ENCODE peak calls at places on chromosomes 7 and 10, in ten cellular contexts. T is pancreas, A is OCI-LY7, K is breast epithelium, Z is RWPE2, D is nephron progenitor cell, W is lower leg skin, B is IMR-90, U is keratinocyte, L is MM.1S. F is an unnamed sample.

GRCh38 chr7:13047061-13047460 is 359.6 kb downstream of the ARL4A start:
- DNase-seq in A (no peak), U (no peak), K (no peak), B (no peak), L (no peak), D (no peak), Z (no peak), T (no peak), W (no peak), F (no peak)

GRCh38 chr7:41198502-41198901 is 504.4 kb downstream of the INHBA start:
- DNase-seq in K (no peak), L (no peak), W (no peak), A (no peak), D (no peak), U (no peak), B (no peak), Z (no peak), T (no peak), F (no peak)

GRCh38 chr7:94335586-94335985 is 59.1 kb upstream of the COL1A2 start:
- DNase-seq in W (no peak), L (no peak), D (no peak), U (peak), T (no peak), B (peak), A (no peak), K (no peak), Z (no peak), F (no peak)

GRCh38 chr10:25059990-25060389 is 43.6 kb downstream of the THNSL1 start:
- DNase-seq in K (no peak), Z (peak), W (peak), B (peak), L (no peak), D (no peak), T (peak), U (peak), A (no peak), F (no peak)

GRCh38 chr10:119542357-119542989 is at the start of gene RGS10:
- DNase-seq in A (peak), K (no peak), B (peak), U (peak), L (peak), D (peak), W (peak), T (peak), Z (peak), F (no peak)

GRCh38 chr7:106285801-106286492 is 1.2 kb upstream of the NAMPT start:
- DNase-seq in Z (no peak), A (peak), K (no peak), L (peak), T (no peak), U (no peak), W (no peak), D (no peak), B (peak), F (no peak)

GRCh38 chr7:112510032-112510742 is 29.4 kb downstream of the LSMEM1 start:
- DNase-seq in T (no peak), Z (no peak), D (no peak), K (no peak), A (no peak), B (peak), L (no peak), W (no peak), U (no peak), F (no peak)

GRCh38 chr10:45380903-45381610 is 7.0 kb downstream of the ALOX5 start:
- DNase-seq in U (no peak), Z (no peak), A (no peak), K (no peak), B (no peak), T (peak), W (no peak), L (no peak), D (no peak), F (no peak)

GRCh38 chr10:74585231-74586087 is 240.9 kb upstream of the KAT6B start:
- DNase-seq in D (peak), A (peak), Z (no peak), L (peak), T (no peak), U (no peak), K (no peak), B (peak), W (no peak), F (no peak)

GRCh38 chr7:111098011-111098925 is 7.3 kb downstream of the LRRN3 start:
- DNase-seq in T (no peak), D (peak), Z (no peak), U (no peak), L (peak), A (no peak), B (peak), K (no peak), W (no peak), F (no peak)
- TF ChIP-seq CTCF in T (no peak), D (peak), Z (peak), U (peak), L (peak), A (peak), B (peak), K (peak), W (no peak), F (peak)

DNA sequence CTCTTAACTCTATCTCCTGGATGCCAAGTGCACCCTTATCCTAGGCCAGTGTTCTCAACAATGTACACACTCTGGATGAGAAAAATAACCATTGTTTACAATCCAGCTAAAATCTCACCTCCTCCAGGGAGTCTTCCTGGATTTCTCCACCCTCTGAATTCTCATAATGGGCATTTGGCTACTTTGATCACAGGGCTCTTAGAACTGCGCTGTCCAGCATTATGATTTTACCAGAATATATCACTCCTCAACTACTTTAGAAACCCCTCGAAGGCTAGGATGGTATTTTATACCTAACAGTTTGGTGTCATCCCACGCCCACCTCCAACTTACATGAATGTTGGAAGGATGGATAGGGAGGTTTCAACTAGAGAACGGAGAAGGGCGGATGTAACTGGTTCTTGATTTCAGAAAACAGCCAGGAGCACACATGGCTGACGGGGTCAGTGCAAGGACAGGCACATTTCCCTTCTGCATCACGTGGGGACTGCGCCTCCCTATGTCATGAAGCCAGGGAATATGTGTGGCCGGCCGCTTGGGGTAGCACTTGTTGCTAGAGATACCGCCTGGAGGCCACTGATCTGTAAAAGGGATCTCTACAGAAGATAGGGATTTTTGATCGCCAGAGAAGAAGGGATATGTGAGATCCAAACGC is 1.2 kb upstream of the ATP6V0E2 start:
- DNase-seq in U (peak), T (peak), W (peak), Z (peak), L (no peak), K (peak), D (peak), A (peak), B (peak), F (no peak)
- TF ChIP-seq CTCF in U (no peak), T (no peak), W (no peak), Z (peak), L (no peak), K (peak), D (no peak), A (peak), B (peak), F (no peak)

GRCh38 chr7:50227623-50228618 is 76.6 kb upstream of the IKZF1 start:
- DNase-seq in Z (no peak), D (no peak), W (no peak), U (no peak), K (no peak), L (no peak), A (no peak), T (no peak), B (no peak), F (no peak)

GRCh38 chr7:50226139-50226538 is 78.4 kb upstream of the IKZF1 start:
- DNase-seq in A (no peak), D (no peak), U (no peak), Z (no peak), B (no peak), L (no peak), W (no peak), T (no peak), K (no peak), F (no peak)

GRCh38 chr7:50226669-50227068 is 77.8 kb upstream of the IKZF1 start:
- DNase-seq in U (no peak), D (no peak), Z (no peak), L (no peak), W (no peak), K (no peak), T (no peak), A (no peak), B (no peak), F (no peak)

DNA sequence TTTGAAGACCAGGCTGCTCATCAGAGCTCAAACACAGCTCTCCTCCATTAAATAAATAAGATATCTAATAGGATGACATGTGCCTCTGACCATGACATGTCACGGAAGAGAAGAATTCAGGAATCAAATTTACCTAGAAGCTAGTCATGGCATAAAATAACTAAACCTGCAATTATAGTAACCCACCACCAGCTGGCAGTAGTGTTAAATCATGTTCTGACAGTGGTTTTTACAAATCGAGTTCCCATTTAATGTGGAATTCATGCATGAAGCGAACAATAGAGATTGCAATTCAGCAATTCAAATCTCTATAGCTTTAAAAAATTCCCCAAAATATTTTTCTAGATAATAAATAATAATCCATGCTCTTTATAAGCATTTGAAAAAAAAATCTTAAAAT is 74.6 kb upstream of the IKZF1 start:
- DNase-seq in Z (no peak), L (peak), D (no peak), T (no peak), W (no peak), K (no peak), B (peak), A (peak), U (no peak), F (no peak)
- TF ChIP-seq CTCF in Z (no peak), L (peak), D (peak), T (no peak), W (no peak), K (no peak), B (peak), A (peak), U (peak), F (peak)

GRCh38 chr10:23525406-23525805 is 86.5 kb downstream of the OTUD1 start:
- DNase-seq in L (peak), U (no peak), A (peak), Z (no peak), T (peak), K (no peak), B (peak), W (no peak), D (no peak), F (no peak)
- TF ChIP-seq CTCF in L (peak), U (peak), A (peak), Z (peak), T (no peak), K (peak), B (peak), W (no peak), D (no peak), F (peak)

GRCh38 chr7:101999420-101999819 is 182.0 kb downstream of the CUX1 start:
- DNase-seq in L (no peak), U (no peak), D (no peak), T (no peak), Z (no peak), B (no peak), W (no peak), A (no peak), K (no peak), F (no peak)
- TF ChIP-seq CTCF in L (no peak), U (no peak), D (no peak), T (no peak), Z (no peak), B (no peak), W (no peak), A (no peak), K (no peak), F (no peak)

GRCh38 chr10:72244573-72245038 is 28.5 kb upstream of the ASCC1 start:
- DNase-seq in A (no peak), W (no peak), Z (no peak), K (no peak), B (no peak), U (no peak), D (no peak), L (no peak), T (no peak), F (no peak)

GRCh38 chr10:72241853-72242252 is 25.8 kb upstream of the ASCC1 start:
- DNase-seq in U (no peak), B (no peak), L (no peak), D (no peak), W (no peak), Z (no peak), A (no peak), K (no peak), T (no peak), F (no peak)

GRCh38 chr10:72242675-72243074 is 26.6 kb upstream of the ASCC1 start:
- DNase-seq in L (no peak), K (no peak), T (peak), U (no peak), D (no peak), B (no peak), A (no peak), W (peak), Z (no peak), F (no peak)

GRCh38 chr10:72245949-72246525 is 27.7 kb upstream of the DDIT4 start:
- DNase-seq in L (no peak), D (no peak), W (no peak), Z (no peak), U (no peak), A (no peak), B (no peak), K (no peak), T (no peak), F (no peak)

DNA sequence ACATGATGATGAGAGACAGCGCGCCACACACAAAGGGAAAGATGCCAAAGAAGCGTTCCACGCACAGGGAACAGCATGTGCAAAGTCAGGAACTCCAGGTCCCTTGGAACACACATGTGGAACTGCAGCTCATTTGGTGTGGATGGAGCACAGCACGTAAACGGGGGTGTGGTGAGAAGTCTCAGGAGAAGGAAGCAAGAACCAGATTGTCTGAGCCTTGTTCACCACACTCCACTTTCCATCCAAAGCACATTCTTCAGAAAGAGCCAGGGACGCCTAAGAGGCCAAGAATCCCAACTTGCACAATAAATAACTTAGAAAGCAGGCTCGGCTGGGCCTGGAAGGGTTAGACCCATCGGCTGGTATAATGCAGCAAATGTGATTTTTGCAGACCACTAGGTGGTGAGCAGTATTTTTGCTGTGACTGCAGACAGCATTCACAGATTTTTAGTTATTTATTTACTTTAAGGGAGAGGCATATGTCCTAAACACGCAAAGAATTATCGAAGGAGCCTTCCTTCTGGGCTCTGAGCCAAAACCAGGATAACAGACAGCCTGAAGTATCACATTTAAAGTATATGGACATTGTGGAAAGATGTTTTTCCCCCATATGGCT is 27.9 kb upstream of the ASCC1 start:
- DNase-seq in B (peak), L (no peak), U (no peak), T (no peak), W (peak), A (no peak), D (no peak), K (no peak), Z (no peak), F (no peak)
- TF ChIP-seq CTCF in B (peak), L (peak), U (no peak), T (no peak), W (no peak), A (peak), D (no peak), K (peak), Z (peak), F (peak)

DNA sequence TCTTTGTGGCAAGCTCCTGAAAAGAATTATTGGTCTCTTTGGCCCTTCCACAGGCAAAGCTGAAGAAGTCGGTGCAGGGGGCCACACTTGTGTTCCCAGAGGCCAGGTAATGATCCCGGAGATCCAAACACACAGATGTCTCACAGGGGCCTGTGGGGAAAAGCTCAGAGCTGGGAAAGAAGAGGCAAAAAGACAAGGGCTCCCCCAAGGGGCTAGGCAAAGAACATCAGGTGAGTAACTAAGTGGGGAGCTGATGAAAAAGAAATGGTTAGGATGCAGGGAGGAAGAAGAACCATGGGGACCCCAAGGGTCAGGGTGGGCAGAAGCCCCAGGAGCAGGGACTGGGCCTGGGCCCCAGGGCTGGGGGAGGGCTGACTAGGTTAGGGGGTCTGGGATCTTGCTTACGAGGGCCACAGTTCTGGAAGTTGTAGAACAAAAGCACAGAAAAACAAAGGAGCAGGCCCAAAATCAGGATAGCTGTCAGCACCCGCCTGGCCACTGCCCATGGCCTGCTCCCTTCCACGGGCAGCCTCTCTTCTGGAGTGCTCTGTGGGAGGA is 1.1 kb downstream of the KEL start:
- DNase-seq in Z (no peak), T (no peak), K (no peak), B (no peak), U (no peak), L (peak), W (no peak), A (no peak), D (no peak), F (no peak)
- TF ChIP-seq CTCF in Z (no peak), T (no peak), K (no peak), B (no peak), U (peak), L (peak), W (no peak), A (peak), D (no peak), F (no peak)

GRCh38 chr7:130379551-130380120 is 658 bp upstream of the CPA1 start:
- DNase-seq in T (peak), D (peak), L (no peak), B (no peak), Z (no peak), U (no peak), A (no peak), K (no peak), W (peak), F (no peak)

GRCh38 chr7:130383187-130383980 is 3.1 kb downstream of the CPA1 start:
- DNase-seq in D (no peak), B (no peak), Z (no peak), K (no peak), A (no peak), T (peak), W (peak), L (no peak), U (no peak), F (no peak)

GRCh38 chr7:130380121-130380860 is at the start of gene CPA1:
- DNase-seq in D (peak), Z (no peak), U (no peak), L (no peak), K (no peak), W (peak), B (no peak), T (peak), A (no peak), F (no peak)

GRCh38 chr7:130380861-130381455 is 664 bp downstream of the CPA1 start:
- DNase-seq in K (no peak), A (no peak), B (no peak), L (no peak), U (no peak), T (peak), W (no peak), Z (no peak), D (no peak), F (no peak)

GRCh38 chr7:130381468-130382312 is 1.4 kb downstream of the CPA1 start:
- DNase-seq in U (no peak), T (peak), Z (no peak), K (no peak), B (no peak), W (peak), D (no peak), L (no peak), A (no peak), F (no peak)
- TF ChIP-seq CTCF in U (no peak), T (peak), Z (no peak), K (no peak), B (no peak), W (no peak), D (no peak), L (peak), A (no peak), F (no peak)

GRCh38 chr10:126846959-126847358 is 58.3 kb upstream of the DOCK1 start:
- DNase-seq in U (no peak), K (no peak), A (no peak), Z (no peak), T (no peak), W (peak), B (no peak), D (no peak), L (no peak), F (no peak)
- TF ChIP-seq CTCF in U (no peak), K (no peak), A (no peak), Z (no peak), T (no peak), W (no peak), B (no peak), D (no peak), L (no peak), F (no peak)